ENCODE peak calls at places on chromosomes 13 and 19, in four cellular contexts. X, Y, Z and F are unnamed samples.

GRCh38 chr13:106210327-106210726 is 325.1 kb downstream of the EFNB2 start:
- DNase-seq in X (no peak), Y (no peak), Z (no peak), F (no peak)

GRCh38 chr13:94254737-94255136 is 224.7 kb downstream of the DCT start:
- DNase-seq in X (no peak), Y (no peak), Z (no peak), F (no peak)

GRCh38 chr19:44866672-44867071 is 20.6 kb downstream of the NECTIN2 start:
- DNase-seq in X (no peak), Y (no peak), Z (no peak), F (peak)

GRCh38 chr19:7870571-7871279 is 3.5 kb downstream of the PRR36 start:
- DNase-seq in X (peak), Y (no peak), Z (peak), F (peak)

GRCh38 chr13:42497798-42498197 is 76.2 kb upstream of the TNFSF11 start:
- DNase-seq in X (no peak), Y (peak), Z (no peak), F (no peak)

GRCh38 chr13:71754407-71754974 is 112.5 kb downstream of the DACH1 start:
- DNase-seq in X (no peak), Y (no peak), Z (no peak), F (no peak)

GRCh38 chr13:82758056-82758455 is 1124.2 kb downstream of the SLITRK1 start:
- DNase-seq in X (peak), Y (no peak), Z (peak), F (peak)

GRCh38 chr13:79919109-79919508 is 421.8 kb downstream of the SPRY2 start:
- DNase-seq in X (no peak), Y (no peak), Z (no peak), F (no peak)

GRCh38 chr19:3194703-3195087 is 9.0 kb downstream of the NCLN start:
- DNase-seq in X (no peak), Y (no peak), Z (no peak), F (no peak)

GRCh38 chr19:14182481-14182880 is 23.5 kb downstream of the ADGRL1 start:
- DNase-seq in X (no peak), Y (no peak), Z (no peak), F (no peak)

GRCh38 chr13:97226013-97226412 is 3.9 kb downstream of the MBNL2 start:
- DNase-seq in X (no peak), Y (no peak), Z (no peak), F (no peak)

GRCh38 chr13:79782541-79783216 is 301.7 kb downstream of the NDFIP2 start:
- DNase-seq in X (peak), Y (no peak), Z (peak), F (no peak)

GRCh38 chr13:33639640-33640080 is 178.3 kb upstream of the RFC3 start:
- DNase-seq in X (no peak), Y (peak), Z (peak), F (no peak)

GRCh38 chr13:73300718-73301425 is 242.1 kb downstream of the KLF5 start:
- DNase-seq in X (no peak), Y (no peak), Z (no peak), F (no peak)

GRCh38 chr19:28422791-28423650 is 789.9 kb downstream of the UQCRFS1 start:
- DNase-seq in X (no peak), Y (no peak), Z (no peak), F (no peak)

GRCh38 chr19:11984986-11985385 is 20.1 kb downstream of the ZNF763 start:
- DNase-seq in X (peak), Y (no peak), Z (peak), F (peak)

GRCh38 chr19:27966390-27966816 is 1246.5 kb downstream of the UQCRFS1 start:
- DNase-seq in X (no peak), Y (no peak), Z (no peak), F (peak)

GRCh38 chr13:74662895-74663294 is 528.7 kb upstream of the KLF12 start:
- DNase-seq in X (no peak), Y (no peak), Z (no peak), F (no peak)

GRCh38 chr13:80214050-80214449 is 126.9 kb downstream of the SPRY2 start:
- DNase-seq in X (no peak), Y (no peak), Z (no peak), F (no peak)

GRCh38 chr19:17424743-17425365 is 5.0 kb downstream of the MVB12A start:
- DNase-seq in X (peak), Y (no peak), Z (no peak), F (peak)

GRCh38 chr13:73653688-73654087 is 480.5 kb downstream of the KLF12 start:
- DNase-seq in X (no peak), Y (no peak), Z (no peak), F (no peak)

GRCh38 chr19:5058456-5059190 is 89.7 kb downstream of the KDM4B start:
- DNase-seq in X (no peak), Y (no peak), Z (no peak), F (no peak)

GRCh38 chr19:14949876-14950275 is 8.6 kb downstream of the OR7C2 start:
- DNase-seq in X (no peak), Y (no peak), Z (no peak), F (no peak)

DNA sequence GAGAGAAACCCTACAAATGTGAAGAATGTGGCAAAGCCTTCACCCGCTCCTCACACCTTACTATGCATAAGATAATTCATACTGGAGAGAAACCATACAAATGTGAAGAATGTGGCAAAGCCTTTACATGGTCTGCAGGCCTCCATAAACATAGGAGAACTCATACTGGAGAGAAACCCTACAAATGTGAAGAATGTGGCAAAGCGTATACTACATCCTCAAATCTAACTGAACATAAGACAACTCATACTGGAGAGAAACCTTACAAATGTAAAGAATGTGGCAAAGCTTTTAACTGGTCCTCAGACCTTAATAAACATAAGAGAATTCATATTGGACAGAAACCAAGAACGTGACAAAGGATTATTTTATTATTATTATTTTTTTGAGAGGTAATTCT is 30.7 kb downstream of the ZNF486 start:
- DNase-seq in X (no peak), Y (no peak), Z (no peak), F (no peak)
- TF ChIP-seq CBFB in X (no peak), Y (no peak), Z (no peak), F (no peak)

GRCh38 chr19:16384688-16385087 is 60.1 kb downstream of the KLF2 start:
- DNase-seq in X (no peak), Y (no peak), Z (no peak), F (no peak)
- TF ChIP-seq CBFB in X (no peak), Y (no peak), Z (no peak), F (no peak)

DNA sequence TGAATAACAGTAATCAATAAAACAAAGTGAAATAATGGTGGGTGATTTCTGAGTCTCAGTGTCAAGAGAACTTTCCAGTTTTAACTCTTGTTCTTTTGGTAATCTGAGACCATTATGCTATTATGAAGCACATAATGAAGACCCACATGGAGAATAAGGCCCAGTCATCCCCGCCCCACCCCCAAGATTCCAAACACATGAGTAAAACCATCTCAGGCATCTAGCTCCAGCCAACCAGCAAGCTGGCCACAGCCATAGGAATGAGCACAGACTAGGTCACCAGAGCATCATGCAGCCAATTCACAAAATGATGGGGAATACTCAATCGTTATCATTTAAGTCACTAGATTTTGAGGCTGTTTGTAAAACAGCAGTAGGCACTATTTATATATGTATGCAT is 1769.0 kb upstream of the PCDH20 start:
- DNase-seq in X (peak), Y (no peak), Z (peak), F (no peak)
- TF ChIP-seq CBFB in X (no peak), Y (no peak), Z (no peak), F (no peak)

GRCh38 chr19:46718934-46719551 is 2.1 kb upstream of the PRKD2 start:
- DNase-seq in X (no peak), Y (peak), Z (no peak), F (no peak)

GRCh38 chr19:46717034-46717715 is at the start of gene PRKD2:
- DNase-seq in X (peak), Y (no peak), Z (peak), F (peak)

GRCh38 chr19:46719629-46720515 is 3.0 kb upstream of the PRKD2 start:
- DNase-seq in X (no peak), Y (no peak), Z (no peak), F (no peak)

GRCh38 chr19:46717716-46718143 is 816 bp upstream of the PRKD2 start:
- DNase-seq in X (no peak), Y (no peak), Z (no peak), F (no peak)

DNA sequence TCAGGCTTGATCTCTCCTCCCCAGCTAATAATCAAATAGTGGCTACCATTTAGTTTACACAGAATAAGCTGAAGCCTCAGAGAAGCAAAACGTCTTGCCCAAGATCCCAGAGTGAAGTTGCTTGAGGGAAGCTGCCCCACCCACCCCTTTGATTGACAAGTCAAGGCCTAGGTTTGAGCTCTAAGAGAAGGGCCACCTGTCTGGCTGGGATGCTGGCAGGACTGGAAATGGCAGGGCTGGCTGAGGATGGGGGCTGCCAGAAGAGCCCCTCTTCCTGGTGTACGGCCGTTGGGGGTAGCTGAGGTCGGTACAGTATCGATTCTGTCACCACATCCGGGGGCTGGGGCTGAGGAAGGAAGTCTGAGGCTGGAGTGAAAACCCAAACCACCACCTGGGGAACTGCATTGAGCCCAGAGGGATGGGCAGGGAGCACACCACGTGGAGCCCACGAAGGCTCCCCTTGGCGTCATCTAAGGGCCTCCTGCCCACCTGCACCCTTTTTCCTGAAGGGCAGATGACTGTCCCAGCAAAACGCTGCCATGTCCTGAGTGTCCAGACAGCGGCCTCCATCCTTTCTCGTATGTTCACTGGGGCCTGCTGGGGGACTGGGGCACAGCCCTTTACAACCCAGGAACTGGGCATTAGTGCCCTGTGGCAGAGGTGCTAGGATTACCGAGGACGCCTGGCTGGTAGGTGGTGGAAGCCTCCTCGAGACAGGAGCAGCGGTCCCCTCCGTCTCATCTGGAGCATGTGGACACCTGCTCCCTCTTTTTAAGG is 1.4 kb upstream of the PRKD2 start:
- DNase-seq in X (peak), Y (peak), Z (no peak), F (no peak)
- TF ChIP-seq CBFB in X (no peak), Y (peak), Z (no peak), F (no peak)

GRCh38 chr19:38713227-38713649 is 31.0 kb downstream of the CAPN12 start:
- DNase-seq in X (no peak), Y (no peak), Z (no peak), F (no peak)

GRCh38 chr19:38712161-38712748 is 32.0 kb downstream of the CAPN12 start:
- DNase-seq in X (no peak), Y (no peak), Z (no peak), F (no peak)

GRCh38 chr19:38710416-38710702 is 33.9 kb downstream of the CAPN12 start:
- DNase-seq in X (no peak), Y (no peak), Z (no peak), F (no peak)

GRCh38 chr19:38710928-38711725 is 33.1 kb downstream of the CAPN12 start:
- DNase-seq in X (no peak), Y (no peak), Z (no peak), F (no peak)

DNA sequence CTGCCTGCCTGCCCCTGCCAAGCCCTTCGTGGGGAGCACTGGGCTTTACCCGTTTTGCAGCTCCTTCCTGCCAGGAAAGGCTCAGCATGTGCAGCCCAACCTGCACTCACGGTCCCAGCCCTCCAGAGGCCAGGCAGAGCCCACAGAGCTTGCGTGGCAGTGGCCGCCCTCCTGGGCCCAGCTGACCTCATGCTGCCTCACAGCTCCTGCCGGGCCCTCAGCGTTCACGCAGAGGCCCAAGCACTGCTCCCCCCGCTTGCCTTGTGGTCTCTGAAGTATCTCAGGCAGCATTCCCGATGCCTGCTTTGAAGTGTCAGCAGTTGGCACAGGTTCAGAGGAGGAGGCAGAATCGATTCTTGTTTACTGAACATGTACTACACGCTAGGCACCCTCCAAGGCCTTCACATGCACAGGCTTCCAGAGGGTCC is 32.5 kb downstream of the CAPN12 start:
- DNase-seq in X (no peak), Y (no peak), Z (no peak), F (no peak)
- TF ChIP-seq CBFB in X (no peak), Y (no peak), Z (no peak), F (no peak)

GRCh38 chr13:31322702-31323101 is 122.9 kb downstream of the B3GLCT start:
- DNase-seq in X (no peak), Y (no peak), Z (no peak), F (no peak)

GRCh38 chr13:31320946-31321345 is 121.2 kb downstream of the B3GLCT start:
- DNase-seq in X (no peak), Y (no peak), Z (no peak), F (no peak)

GRCh38 chr13:31327157-31327556 is 127.4 kb downstream of the B3GLCT start:
- DNase-seq in X (no peak), Y (no peak), Z (no peak), F (no peak)

GRCh38 chr13:31321457-31321856 is 121.7 kb downstream of the B3GLCT start:
- DNase-seq in X (no peak), Y (no peak), Z (no peak), F (no peak)

DNA sequence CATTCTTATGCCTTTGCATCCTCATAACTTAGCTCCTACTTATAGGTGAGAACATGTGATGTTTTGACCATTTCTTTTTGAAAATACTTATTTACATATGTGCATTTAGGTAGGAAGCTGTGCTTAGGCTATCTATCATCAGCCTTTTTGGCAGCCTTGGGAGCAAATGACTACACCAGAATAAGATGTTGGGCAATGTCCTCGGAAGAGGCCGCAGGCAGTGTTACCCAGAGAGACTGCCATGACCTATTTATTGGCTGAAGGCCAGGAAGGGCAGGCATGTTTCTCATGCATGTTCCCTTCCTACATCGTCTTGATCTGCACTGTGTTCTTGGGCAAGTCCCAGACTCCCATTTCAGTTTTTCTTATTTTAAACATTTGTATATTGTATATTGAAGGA is 122.2 kb downstream of the B3GLCT start:
- DNase-seq in X (no peak), Y (no peak), Z (no peak), F (no peak)
- TF ChIP-seq CBFB in X (no peak), Y (no peak), Z (no peak), F (no peak)

DNA sequence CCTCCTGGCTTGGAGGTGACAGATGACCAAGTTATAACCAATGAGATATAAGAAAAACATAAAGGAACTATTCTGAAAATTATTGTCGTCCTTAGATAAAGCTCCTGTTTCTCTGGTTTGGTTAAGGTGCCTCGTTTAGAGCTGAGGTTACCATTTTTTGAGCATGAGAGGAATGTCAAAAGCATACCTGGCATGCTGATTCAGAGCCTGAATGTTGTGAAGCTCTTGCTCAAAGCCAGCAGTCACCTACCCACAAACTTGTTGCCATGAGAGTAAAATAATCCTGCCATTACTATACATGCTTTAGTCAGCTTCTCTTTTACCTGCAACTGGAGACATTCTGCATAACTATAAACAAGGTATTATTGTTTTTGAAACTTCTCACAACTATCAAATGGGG is 1116.2 kb downstream of the DIAPH3 start:
- DNase-seq in X (no peak), Y (no peak), Z (no peak), F (no peak)
- TF ChIP-seq CBFB in X (no peak), Y (no peak), Z (no peak), F (no peak)

GRCh38 chr13:51937320-51938290 is 73.6 kb downstream of the ATP7B start:
- DNase-seq in X (no peak), Y (no peak), Z (no peak), F (no peak)

GRCh38 chr13:51934461-51935087 is 72.8 kb downstream of the CCDC70 start:
- DNase-seq in X (no peak), Y (no peak), Z (no peak), F (no peak)

GRCh38 chr13:51938454-51938853 is 72.8 kb downstream of the ATP7B start:
- DNase-seq in X (no peak), Y (no peak), Z (no peak), F (no peak)

GRCh38 chr13:51933466-51934058 is 71.8 kb downstream of the CCDC70 start:
- DNase-seq in X (no peak), Y (no peak), Z (no peak), F (no peak)

DNA sequence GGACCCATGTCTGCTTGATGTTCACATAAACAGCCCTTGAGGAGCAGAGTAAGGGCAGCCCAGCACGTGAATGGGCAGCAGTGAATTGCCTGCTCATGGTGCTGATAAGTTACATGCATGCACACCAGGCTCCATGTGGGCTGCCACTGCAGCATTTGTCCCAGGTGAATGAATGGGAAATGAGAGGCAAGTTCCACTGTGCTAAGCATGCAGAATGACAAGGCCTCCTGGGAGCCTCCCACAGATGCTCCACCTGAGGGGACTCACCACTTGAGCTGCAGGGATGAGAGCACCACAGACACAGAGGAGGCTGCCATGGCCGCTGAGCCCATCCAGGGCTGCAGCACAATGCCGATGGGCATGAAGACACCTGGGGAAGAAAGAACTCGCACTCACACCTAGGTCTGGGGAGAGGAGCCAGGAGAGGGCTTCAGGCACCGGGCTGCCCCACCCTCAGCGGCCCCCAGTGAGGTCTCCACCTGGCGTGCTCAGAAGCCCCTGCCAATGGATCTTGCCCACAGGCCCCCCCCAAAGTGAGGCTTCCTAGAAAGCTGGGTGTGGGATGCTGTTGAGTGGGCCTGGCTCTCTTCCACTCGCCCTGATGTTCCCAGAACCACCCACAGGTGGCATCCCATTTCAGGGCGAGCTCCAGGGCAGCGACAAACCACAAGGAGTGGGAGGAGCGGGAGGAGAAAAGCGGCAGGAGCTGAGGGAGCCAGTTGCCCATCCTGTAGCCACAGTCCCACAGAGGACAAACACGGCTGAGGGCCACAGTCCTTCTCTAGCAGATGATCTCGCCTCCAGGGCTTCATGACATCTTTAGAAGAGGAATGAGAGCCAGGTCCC is 73.8 kb downstream of the CCDC70 start:
- DNase-seq in X (peak), Y (no peak), Z (no peak), F (peak)
- TF ChIP-seq CBFB in X (no peak), Y (no peak), Z (no peak), F (no peak)